ENCODE peak calls at places on chromosomes 3 and 15, in ten cellular contexts. D is PC-3, O is brain microvascular endothelial cell, V is prostate gland, Z is heart right ventricle, N is adrenal gland, K is psoas muscle, S is dorsolateral prefrontal cortex, B is lung, R is endodermal cell. T is an unnamed sample.

GRCh38 chr3:54344601-54345216 is 222.4 kb downstream of the CACNA2D3 start:
- DNase-seq in K (no peak), Z (no peak), S (no peak), V (no peak), D (no peak), N (no peak), B (no peak), R (peak), O (no peak), T (no peak)

GRCh38 chr3:196517142-196517808 is 2.1 kb upstream of the SMCO1 start:
- DNase-seq in N (no peak), V (no peak), S (no peak), K (no peak), O (no peak), B (no peak), R (no peak), D (peak), Z (no peak), T (no peak)

GRCh38 chr15:71251548-71252035 is 136.3 kb downstream of the THSD4 start:
- DNase-seq in B (no peak), D (peak), O (no peak), Z (no peak), V (no peak), R (no peak), K (no peak), S (no peak), N (peak), T (no peak)

GRCh38 chr3:72102057-72102711 is 317.2 kb upstream of the PROK2 start:
- DNase-seq in V (no peak), Z (peak), R (no peak), N (no peak), D (no peak), K (no peak), S (no peak), B (no peak), O (no peak), T (no peak)

GRCh38 chr3:89368846-89369245 is 261.4 kb downstream of the EPHA3 start:
- DNase-seq in D (peak), R (no peak), Z (no peak), N (no peak), V (no peak), K (no peak), O (no peak), B (no peak), S (no peak), T (no peak)

GRCh38 chr15:61659571-61660190 is 400.6 kb downstream of the VPS13C start:
- DNase-seq in B (no peak), O (peak), D (peak), R (no peak), V (no peak), K (no peak), N (no peak), S (no peak), Z (no peak), T (no peak)

GRCh38 chr3:35665390-35666055 is 26.2 kb downstream of the ARPP21 start:
- DNase-seq in Z (no peak), N (no peak), S (no peak), R (no peak), O (peak), K (no peak), V (no peak), D (peak), B (no peak), T (no peak)

GRCh38 chr3:194384569-194385001 is 14.5 kb downstream of the GP5 start:
- DNase-seq in Z (no peak), N (no peak), D (no peak), K (no peak), R (no peak), O (no peak), B (no peak), V (no peak), S (peak), T (no peak)

GRCh38 chr3:136512391-136512790 is 239.8 kb downstream of the STAG1 start:
- DNase-seq in B (no peak), O (no peak), Z (no peak), K (no peak), D (no peak), N (no peak), S (no peak), V (no peak), R (no peak), T (no peak)

GRCh38 chr3:46078712-46079400 is 51.6 kb upstream of the XCR1 start:
- DNase-seq in V (peak), Z (peak), O (peak), R (peak), N (peak), S (peak), B (peak), K (peak), D (peak), T (peak)

GRCh38 chr3:49703443-49703927 is 14.1 kb downstream of the RNF123 start:
- DNase-seq in N (peak), D (peak), Z (peak), O (peak), B (peak), R (peak), S (peak), K (peak), V (no peak), T (peak)

GRCh38 chr15:41483115-41483514 is 10.6 kb upstream of the ITPKA start:
- DNase-seq in R (no peak), Z (no peak), N (no peak), B (no peak), O (no peak), K (no peak), D (no peak), S (no peak), V (no peak), T (no peak)

GRCh38 chr3:72092778-72093177 is 307.8 kb upstream of the PROK2 start:
- DNase-seq in R (no peak), B (no peak), Z (no peak), V (no peak), N (no peak), O (no peak), K (no peak), S (no peak), D (no peak), T (no peak)

GRCh38 chr15:67840747-67841634 is 1.1 kb upstream of the RNU6-1 start:
- DNase-seq in N (peak), S (no peak), B (no peak), O (no peak), Z (no peak), V (no peak), K (no peak), R (peak), D (peak), T (no peak)

GRCh38 chr3:123119802-123120201 is 53.0 kb downstream of the PDIA5 start:
- DNase-seq in R (peak), Z (no peak), N (peak), O (no peak), K (no peak), S (no peak), B (no peak), V (no peak), D (no peak), T (no peak)

GRCh38 chr3:193845144-193845543 is 252.1 kb downstream of the OPA1 start:
- DNase-seq in N (no peak), R (peak), K (no peak), Z (no peak), O (no peak), V (no peak), S (no peak), D (no peak), B (no peak), T (no peak)

GRCh38 chr15:99386429-99386828 is 135.1 kb downstream of the LRRC28 start:
- DNase-seq in K (no peak), D (no peak), Z (no peak), V (no peak), N (no peak), R (no peak), S (no peak), O (no peak), B (no peak), T (no peak)

GRCh38 chr3:171950373-171950772 is 89.0 kb upstream of the FNDC3B start:
- DNase-seq in V (no peak), S (no peak), R (peak), K (no peak), Z (no peak), B (no peak), D (peak), O (peak), N (no peak), T (no peak)

GRCh38 chr15:75815811-75816719 is 27.2 kb upstream of the UBE2Q2 start:
- DNase-seq in O (no peak), S (no peak), Z (no peak), D (no peak), B (no peak), K (no peak), V (no peak), R (no peak), N (no peak), T (peak)

GRCh38 chr15:89783111-89783860 is 7.2 kb downstream of the MESP2 start:
- DNase-seq in K (no peak), D (no peak), R (peak), B (no peak), Z (no peak), V (no peak), O (no peak), S (no peak), N (no peak), T (no peak)

GRCh38 chr3:15726043-15726442 is 71.7 kb downstream of the ANKRD28 start:
- DNase-seq in V (no peak), B (no peak), D (no peak), K (no peak), R (no peak), N (no peak), Z (no peak), S (no peak), O (peak), T (no peak)

GRCh38 chr15:40357723-40358491 is at the start of gene DISP2:
- DNase-seq in B (peak), V (peak), O (peak), S (peak), R (peak), K (peak), Z (peak), N (peak), D (peak), T (peak)

GRCh38 chr3:122324871-122325323 is at the start of gene CSTA:
- DNase-seq in K (no peak), D (no peak), S (no peak), Z (no peak), N (no peak), V (peak), R (no peak), B (no peak), O (no peak), T (no peak)

GRCh38 chr3:20924646-20925395 is 738.8 kb upstream of the SGO1 start:
- DNase-seq in Z (no peak), R (no peak), D (no peak), V (no peak), S (no peak), N (no peak), K (no peak), B (no peak), O (no peak), T (no peak)

GRCh38 chr15:76503121-76503520 is 166.5 kb downstream of the ISL2 start:
- DNase-seq in K (no peak), O (no peak), V (no peak), N (no peak), Z (no peak), B (no peak), R (no peak), S (no peak), D (no peak), T (no peak)

GRCh38 chr3:49930922-49931321 is 1.3 kb upstream of the MON1A start:
- DNase-seq in R (peak), S (no peak), Z (no peak), V (no peak), O (no peak), N (no peak), B (no peak), D (peak), K (no peak), T (no peak)

GRCh38 chr3:48521635-48522034 is 17.7 kb upstream of the SHISA5 start:
- DNase-seq in B (no peak), R (no peak), D (no peak), O (no peak), V (no peak), S (no peak), K (no peak), Z (no peak), N (no peak), T (no peak)

GRCh38 chr15:80159811-80160569 is 7.2 kb downstream of the FAH start:
- DNase-seq in S (no peak), R (no peak), O (no peak), K (no peak), B (no peak), V (no peak), D (no peak), Z (no peak), N (peak), T (no peak)

GRCh38 chr3:188627652-188628051 is 473.7 kb downstream of the LPP start:
- DNase-seq in D (peak), N (no peak), V (no peak), Z (no peak), R (no peak), O (peak), B (no peak), S (no peak), K (no peak), T (no peak)

GRCh38 chr3:48431224-48432029 is 1.5 kb upstream of the PLXNB1 start:
- DNase-seq in S (peak), R (no peak), N (no peak), Z (no peak), K (no peak), D (no peak), B (no peak), V (no peak), O (no peak), T (no peak)

GRCh38 chr3:42846682-42847522 is 28.8 kb downstream of the CYP8B1 start:
- DNase-seq in R (no peak), D (no peak), O (no peak), Z (no peak), V (no peak), S (no peak), K (no peak), N (peak), B (peak), T (peak)

GRCh38 chr3:51975857-51976549 is 1.1 kb downstream of the ABHD14A start:
- DNase-seq in N (peak), R (peak), V (no peak), O (peak), K (peak), B (peak), D (peak), S (peak), Z (peak), T (peak)

GRCh38 chr3:42683875-42684593 is 1.3 kb upstream of the KLHL40 start:
- DNase-seq in S (peak), Z (peak), B (peak), V (peak), O (peak), N (peak), R (no peak), K (peak), D (peak), T (peak)

GRCh38 chr3:123335007-123335670 is 113.8 kb downstream of the ADCY5 start:
- DNase-seq in B (no peak), K (no peak), R (no peak), D (no peak), N (no peak), O (no peak), Z (no peak), S (no peak), V (no peak), T (peak)

GRCh38 chr3:134471521-134472193 is 14.1 kb downstream of the ANAPC13 start:
- DNase-seq in V (no peak), O (peak), S (no peak), Z (no peak), D (peak), R (no peak), K (no peak), B (no peak), N (no peak), T (no peak)

GRCh38 chr3:141426404-141427034 is 58.2 kb downstream of the ZBTB38 start:
- DNase-seq in S (peak), N (peak), D (no peak), B (peak), V (peak), Z (peak), O (peak), K (peak), R (peak), T (peak)
- H3K27ac ChIP-seq in S (peak), N (peak), D (no peak), B (peak), V (peak), Z (no peak), O (peak), K (peak), R (no peak), T (peak)

DNA sequence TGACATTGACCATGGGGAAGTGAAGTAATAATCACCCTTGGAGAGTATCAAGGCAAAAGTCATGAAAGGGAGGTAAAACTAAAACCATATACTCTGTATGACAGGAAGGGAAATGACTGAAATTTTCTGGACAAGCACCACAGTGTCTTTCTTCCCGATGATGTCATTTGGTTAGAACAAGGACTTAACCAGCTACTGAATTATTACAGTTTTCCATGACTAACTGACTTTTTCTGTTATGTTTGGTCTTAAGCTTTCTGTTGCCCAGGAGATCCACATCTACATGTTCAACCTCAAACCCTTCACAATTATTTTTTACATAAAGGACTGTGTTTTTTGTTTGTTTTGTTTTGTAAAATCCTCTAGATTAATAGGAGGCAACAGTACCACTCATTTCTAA is 191.9 kb upstream of the IL12A start:
- DNase-seq in Z (no peak), B (no peak), V (no peak), D (peak), O (peak), N (no peak), S (no peak), K (no peak), R (no peak), T (no peak)
- H3K27ac ChIP-seq in Z (no peak), B (no peak), V (no peak), D (no peak), O (peak), N (no peak), S (peak), K (no peak), R (no peak), T (peak)

DNA sequence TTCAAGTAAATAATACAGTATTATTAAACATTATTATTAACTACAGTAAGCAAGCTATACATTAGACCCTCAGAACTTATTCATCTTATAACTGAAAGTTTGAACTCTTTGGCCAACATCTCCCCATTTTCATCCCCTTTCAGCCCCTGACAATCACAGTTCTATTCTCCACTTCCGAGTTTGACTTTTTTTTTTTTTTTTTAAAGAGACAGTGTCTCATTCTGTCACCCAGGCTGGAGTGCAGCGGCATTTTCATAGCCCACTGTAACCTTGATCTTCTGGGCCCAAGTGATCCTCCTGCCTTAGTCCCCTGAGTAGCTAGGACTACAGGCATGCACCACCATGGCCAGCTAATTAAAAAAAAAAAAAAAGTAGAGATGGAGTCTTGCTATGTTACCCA is 41.3 kb upstream of the LRIG1 start:
- DNase-seq in Z (no peak), S (no peak), D (no peak), V (no peak), R (no peak), B (no peak), N (no peak), O (no peak), K (no peak), T (no peak)
- H3K27ac ChIP-seq in Z (no peak), S (no peak), D (no peak), V (no peak), R (no peak), B (no peak), N (no peak), O (no peak), K (no peak), T (no peak)

GRCh38 chr15:31853370-31853769 is 176.9 kb upstream of the CHRNA7 start:
- DNase-seq in O (no peak), K (no peak), B (no peak), S (no peak), N (no peak), Z (no peak), R (no peak), V (no peak), D (no peak), T (no peak)
- H3K27ac ChIP-seq in O (no peak), K (no peak), B (no peak), S (peak), N (no peak), Z (no peak), R (peak), V (no peak), D (no peak), T (no peak)

DNA sequence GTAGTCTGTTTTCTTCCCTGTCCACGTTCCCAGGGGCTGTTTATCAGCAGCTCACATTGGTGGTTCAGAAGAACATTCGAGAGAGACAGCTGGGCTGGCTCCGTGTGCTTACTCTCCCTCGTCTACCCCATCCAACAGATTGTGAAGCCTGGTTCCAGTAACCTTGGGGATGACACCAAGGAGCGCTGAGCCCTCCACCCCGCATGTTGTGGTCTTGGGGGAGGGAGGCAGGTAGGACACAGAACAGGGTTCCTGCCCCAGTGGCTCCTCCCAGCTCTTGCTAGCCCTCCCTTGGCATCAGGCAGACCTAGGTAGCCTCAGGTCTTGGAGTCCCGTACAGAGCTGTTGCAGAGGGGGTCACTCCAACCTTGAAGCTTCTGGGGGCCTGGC is 33.1 kb downstream of the KLF13 start:
- DNase-seq in V (no peak), N (no peak), R (no peak), B (no peak), D (no peak), S (no peak), Z (no peak), O (no peak), K (no peak), T (peak)
- H3K27ac ChIP-seq in V (no peak), N (peak), R (no peak), B (peak), D (no peak), S (peak), Z (no peak), O (no peak), K (peak), T (peak)